ENCODE peak calls at places on chromosomes 11 and 22, in seven cellular contexts. One of them, this sample, is unnamed.

GRCh38 chr11:116509566-116509965 is 263.2 kb downstream of the BUD13 start:
- DNase-seq in IMR-90: no peak
- DNase-seq in colonic mucosa: no peak
- DNase-seq in HCT116: no peak
- DNase-seq in SK-N-MC: no peak
- DNase-seq in kidney: no peak
- DNase-seq in fibroblast of lung: no peak
- DNase-seq in this sample: no peak

GRCh38 chr22:21942407-21942895 is 10.2 kb downstream of the PPM1F start:
- DNase-seq in HCT116: peak
- DNase-seq in kidney: peak
- DNase-seq in IMR-90: peak
- DNase-seq in SK-N-MC: peak
- DNase-seq in fibroblast of lung: peak
- DNase-seq in colonic mucosa: peak
- DNase-seq in this sample: peak

GRCh38 chr11:132721526-132721925 is 810.8 kb downstream of the OPCML start:
- DNase-seq in HCT116: no peak
- DNase-seq in kidney: no peak
- DNase-seq in IMR-90: no peak
- DNase-seq in SK-N-MC: no peak
- DNase-seq in fibroblast of lung: no peak
- DNase-seq in colonic mucosa: no peak
- DNase-seq in this sample: no peak

GRCh38 chr11:7638710-7639642 is 34.3 kb downstream of the CYB5R2 start:
- DNase-seq in IMR-90: no peak
- DNase-seq in fibroblast of lung: no peak
- DNase-seq in colonic mucosa: no peak
- DNase-seq in kidney: no peak
- DNase-seq in HCT116: no peak
- DNase-seq in SK-N-MC: no peak
- DNase-seq in this sample: no peak

GRCh38 chr11:69662021-69662698 is 13.0 kb downstream of the LTO1 start:
- DNase-seq in kidney: peak
- DNase-seq in colonic mucosa: no peak
- DNase-seq in HCT116: no peak
- DNase-seq in SK-N-MC: no peak
- DNase-seq in fibroblast of lung: no peak
- DNase-seq in IMR-90: no peak
- DNase-seq in this sample: no peak

GRCh38 chr11:87528752-87529151 is 491.0 kb downstream of the TMEM135 start:
- DNase-seq in HCT116: no peak
- DNase-seq in kidney: peak
- DNase-seq in SK-N-MC: no peak
- DNase-seq in colonic mucosa: no peak
- DNase-seq in fibroblast of lung: no peak
- DNase-seq in IMR-90: no peak
- DNase-seq in this sample: no peak

GRCh38 chr11:69869311-69869939 is 50.2 kb upstream of the FGF3 start:
- DNase-seq in fibroblast of lung: no peak
- DNase-seq in SK-N-MC: no peak
- DNase-seq in kidney: peak
- DNase-seq in IMR-90: no peak
- DNase-seq in colonic mucosa: no peak
- DNase-seq in HCT116: no peak
- DNase-seq in this sample: no peak

GRCh38 chr11:119726585-119727522 is 2.1 kb downstream of the NECTIN1 start:
- DNase-seq in fibroblast of lung: no peak
- DNase-seq in SK-N-MC: no peak
- DNase-seq in colonic mucosa: no peak
- DNase-seq in kidney: no peak
- DNase-seq in IMR-90: no peak
- DNase-seq in HCT116: no peak
- DNase-seq in this sample: no peak

GRCh38 chr22:44625981-44626687 is 75.9 kb upstream of the PRR5 start:
- DNase-seq in fibroblast of lung: peak
- DNase-seq in kidney: no peak
- DNase-seq in SK-N-MC: no peak
- DNase-seq in HCT116: peak
- DNase-seq in IMR-90: peak
- DNase-seq in colonic mucosa: peak
- DNase-seq in this sample: peak

GRCh38 chr11:70603756-70604211 is 205.5 kb downstream of the CTTN start:
- DNase-seq in IMR-90: no peak
- DNase-seq in kidney: peak
- DNase-seq in SK-N-MC: no peak
- DNase-seq in fibroblast of lung: no peak
- DNase-seq in colonic mucosa: no peak
- DNase-seq in HCT116: no peak
- DNase-seq in this sample: no peak

GRCh38 chr11:130798280-130798679 is 118.0 kb downstream of the SNX19 start:
- DNase-seq in SK-N-MC: no peak
- DNase-seq in colonic mucosa: no peak
- DNase-seq in kidney: no peak
- DNase-seq in IMR-90: peak
- DNase-seq in HCT116: no peak
- DNase-seq in fibroblast of lung: peak
- DNase-seq in this sample: peak

GRCh38 chr11:1290052-1291040 is 19.1 kb downstream of the TOLLIP start:
- DNase-seq in kidney: peak
- DNase-seq in SK-N-MC: no peak
- DNase-seq in fibroblast of lung: no peak
- DNase-seq in HCT116: no peak
- DNase-seq in IMR-90: no peak
- DNase-seq in colonic mucosa: no peak
- DNase-seq in this sample: no peak

GRCh38 chr11:55634813-55635212 is at the start of gene OR4P4:
- DNase-seq in fibroblast of lung: no peak
- DNase-seq in HCT116: no peak
- DNase-seq in IMR-90: no peak
- DNase-seq in colonic mucosa: no peak
- DNase-seq in SK-N-MC: no peak
- DNase-seq in kidney: no peak
- DNase-seq in this sample: no peak

GRCh38 chr11:4025957-4026324 is 68.7 kb upstream of the RRM1 start:
- DNase-seq in SK-N-MC: no peak
- DNase-seq in IMR-90: peak
- DNase-seq in HCT116: no peak
- DNase-seq in colonic mucosa: no peak
- DNase-seq in kidney: no peak
- DNase-seq in fibroblast of lung: peak
- DNase-seq in this sample: peak

GRCh38 chr11:84234011-84234410 is 947.8 kb upstream of the CCDC90B start:
- DNase-seq in SK-N-MC: no peak
- DNase-seq in fibroblast of lung: no peak
- DNase-seq in IMR-90: no peak
- DNase-seq in HCT116: no peak
- DNase-seq in kidney: no peak
- DNase-seq in colonic mucosa: no peak
- DNase-seq in this sample: no peak

GRCh38 chr11:2581151-2581930 is 118.5 kb downstream of the KCNQ1OT1 start:
- DNase-seq in fibroblast of lung: no peak
- DNase-seq in HCT116: no peak
- DNase-seq in SK-N-MC: no peak
- DNase-seq in IMR-90: no peak
- DNase-seq in kidney: peak
- DNase-seq in colonic mucosa: no peak
- DNase-seq in this sample: no peak

GRCh38 chr22:46537221-46537945 is at the start of gene CELSR1:
- DNase-seq in SK-N-MC: no peak
- DNase-seq in HCT116: no peak
- DNase-seq in IMR-90: peak
- DNase-seq in kidney: peak
- DNase-seq in fibroblast of lung: no peak
- DNase-seq in colonic mucosa: peak
- DNase-seq in this sample: no peak

GRCh38 chr22:29633514-29634312 is 30.3 kb downstream of the NF2 start:
- DNase-seq in colonic mucosa: no peak
- DNase-seq in fibroblast of lung: no peak
- DNase-seq in kidney: no peak
- DNase-seq in IMR-90: peak
- DNase-seq in SK-N-MC: no peak
- DNase-seq in HCT116: no peak
- DNase-seq in this sample: no peak
- H3K9ac ChIP-seq in colonic mucosa: no peak
- H3K9ac ChIP-seq in fibroblast of lung: no peak
- H3K9ac ChIP-seq in kidney: no peak
- H3K9ac ChIP-seq in IMR-90: no peak
- H3K9ac ChIP-seq in SK-N-MC: no peak
- H3K9ac ChIP-seq in HCT116: no peak
- H3K9ac ChIP-seq in this sample: no peak

DNA sequence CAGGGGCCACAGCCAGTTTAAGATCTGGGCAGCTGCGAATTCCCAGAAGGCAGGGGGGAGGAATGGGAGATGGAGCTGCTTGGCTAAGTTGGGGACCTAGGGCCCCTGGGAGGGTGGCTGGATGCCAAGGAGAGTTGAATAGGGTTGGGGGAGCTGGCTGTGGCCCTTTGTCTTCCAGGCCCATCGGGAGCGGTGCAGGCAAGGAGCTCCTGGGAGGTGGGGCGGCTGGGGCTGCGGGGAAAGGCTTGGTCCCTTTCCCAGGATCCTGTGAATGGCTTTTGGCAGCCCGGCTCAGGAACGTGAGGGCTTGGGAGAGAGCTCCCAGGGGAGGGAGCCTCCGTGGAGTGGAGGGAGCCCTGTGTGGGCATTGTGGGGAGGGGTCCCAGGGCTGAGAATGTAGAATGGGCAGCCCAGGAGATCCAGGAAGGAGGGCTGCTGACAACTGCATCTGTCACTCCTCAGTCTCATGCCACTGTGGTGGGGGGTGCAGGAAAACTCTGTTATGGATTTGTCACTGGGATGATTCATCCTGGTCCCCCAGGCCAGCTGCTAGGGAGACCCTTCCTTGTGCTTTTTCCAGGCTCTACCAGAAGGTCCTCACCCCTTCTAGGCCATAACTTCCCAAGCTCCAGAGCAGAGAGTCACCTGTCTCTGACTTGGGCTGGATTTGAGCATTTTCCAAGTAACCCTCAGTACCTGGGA is 6.0 kb downstream of the FREY1 start:
- DNase-seq in colonic mucosa: no peak
- DNase-seq in fibroblast of lung: no peak
- DNase-seq in kidney: peak
- DNase-seq in SK-N-MC: no peak
- DNase-seq in HCT116: no peak
- DNase-seq in IMR-90: no peak
- DNase-seq in this sample: no peak
- H3K9ac ChIP-seq in colonic mucosa: peak
- H3K9ac ChIP-seq in fibroblast of lung: no peak
- H3K9ac ChIP-seq in kidney: peak
- H3K9ac ChIP-seq in SK-N-MC: no peak
- H3K9ac ChIP-seq in HCT116: no peak
- H3K9ac ChIP-seq in IMR-90: peak
- H3K9ac ChIP-seq in this sample: peak

GRCh38 chr22:40408718-40409612 is 38.6 kb downstream of the SGSM3 start:
- DNase-seq in HCT116: no peak
- DNase-seq in IMR-90: no peak
- DNase-seq in SK-N-MC: no peak
- DNase-seq in colonic mucosa: no peak
- DNase-seq in fibroblast of lung: no peak
- DNase-seq in kidney: no peak
- DNase-seq in this sample: no peak

GRCh38 chr22:40407021-40407761 is 36.8 kb downstream of the SGSM3 start:
- DNase-seq in kidney: no peak
- DNase-seq in SK-N-MC: no peak
- DNase-seq in fibroblast of lung: no peak
- DNase-seq in HCT116: no peak
- DNase-seq in IMR-90: no peak
- DNase-seq in colonic mucosa: no peak
- DNase-seq in this sample: no peak

GRCh38 chr22:40409613-40410113 is 39.3 kb downstream of the SGSM3 start:
- DNase-seq in SK-N-MC: no peak
- DNase-seq in colonic mucosa: no peak
- DNase-seq in fibroblast of lung: no peak
- DNase-seq in kidney: no peak
- DNase-seq in HCT116: no peak
- DNase-seq in IMR-90: no peak
- DNase-seq in this sample: no peak

GRCh38 chr22:40406063-40406890 is 35.9 kb downstream of the SGSM3 start:
- DNase-seq in fibroblast of lung: no peak
- DNase-seq in SK-N-MC: no peak
- DNase-seq in kidney: no peak
- DNase-seq in HCT116: no peak
- DNase-seq in colonic mucosa: no peak
- DNase-seq in IMR-90: no peak
- DNase-seq in this sample: no peak

GRCh38 chr22:40407831-40408717 is 37.7 kb downstream of the SGSM3 start:
- DNase-seq in SK-N-MC: no peak
- DNase-seq in HCT116: no peak
- DNase-seq in colonic mucosa: no peak
- DNase-seq in kidney: no peak
- DNase-seq in IMR-90: no peak
- DNase-seq in fibroblast of lung: no peak
- DNase-seq in this sample: no peak
- H3K9ac ChIP-seq in SK-N-MC: no peak
- H3K9ac ChIP-seq in HCT116: no peak
- H3K9ac ChIP-seq in colonic mucosa: no peak
- H3K9ac ChIP-seq in kidney: no peak
- H3K9ac ChIP-seq in IMR-90: no peak
- H3K9ac ChIP-seq in fibroblast of lung: no peak
- H3K9ac ChIP-seq in this sample: no peak

GRCh38 chr11:12070446-12071267 is 39.7 kb upstream of the MICAL2 start:
- DNase-seq in colonic mucosa: no peak
- DNase-seq in HCT116: no peak
- DNase-seq in fibroblast of lung: peak
- DNase-seq in SK-N-MC: no peak
- DNase-seq in IMR-90: no peak
- DNase-seq in kidney: peak
- DNase-seq in this sample: peak
- H3K9ac ChIP-seq in colonic mucosa: no peak
- H3K9ac ChIP-seq in HCT116: no peak
- H3K9ac ChIP-seq in fibroblast of lung: no peak
- H3K9ac ChIP-seq in SK-N-MC: no peak
- H3K9ac ChIP-seq in IMR-90: no peak
- H3K9ac ChIP-seq in kidney: no peak
- H3K9ac ChIP-seq in this sample: no peak

DNA sequence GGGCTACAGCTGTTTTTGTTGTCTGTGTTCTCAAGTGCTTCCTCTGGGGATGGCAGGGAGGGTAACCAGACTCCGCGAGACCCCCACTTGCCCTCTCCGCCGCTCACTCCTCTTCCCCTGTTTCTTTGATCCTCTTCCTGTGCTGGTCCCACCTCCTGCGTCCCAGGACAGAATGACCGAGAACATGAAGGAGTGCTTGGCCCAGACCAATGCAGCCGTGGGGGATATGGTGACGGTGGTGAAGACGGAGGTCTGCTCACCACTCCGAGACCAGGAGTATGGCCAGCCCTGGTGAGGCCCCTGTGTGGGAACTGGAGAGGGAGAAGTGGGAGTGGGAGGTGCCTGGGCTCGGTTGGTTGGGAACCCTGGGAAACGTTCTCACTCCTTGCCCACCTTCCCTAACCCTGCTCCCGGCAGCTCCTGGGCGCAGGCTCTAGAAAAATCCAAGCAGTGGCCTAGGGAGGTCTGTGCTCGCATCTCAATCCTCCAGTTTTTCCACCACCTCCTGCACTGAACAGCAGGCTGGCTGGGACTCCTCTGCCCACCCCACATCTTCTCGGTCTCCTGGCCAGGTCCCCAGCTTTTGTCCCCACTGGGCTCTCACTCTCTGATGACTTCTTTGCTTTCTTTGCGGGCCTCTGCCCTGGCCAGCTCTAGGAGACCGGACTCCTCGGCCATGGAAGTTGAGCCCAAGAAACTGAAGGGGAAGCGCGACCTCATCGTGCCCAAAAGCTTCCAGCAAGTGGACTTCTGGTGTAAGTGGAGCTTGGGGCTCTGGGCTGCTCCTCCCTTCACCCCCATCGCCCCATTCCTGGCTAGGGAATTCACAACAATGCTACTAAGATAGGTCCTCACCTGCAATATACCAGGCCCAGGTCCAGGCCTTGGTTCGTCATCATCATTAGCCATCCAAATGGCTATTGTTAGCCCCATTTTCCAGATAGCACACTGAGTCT is 35.4 kb downstream of the PRDM11 start:
- DNase-seq in fibroblast of lung: no peak
- DNase-seq in HCT116: no peak
- DNase-seq in SK-N-MC: no peak
- DNase-seq in kidney: no peak
- DNase-seq in colonic mucosa: no peak
- DNase-seq in IMR-90: no peak
- DNase-seq in this sample: peak
- H3K9ac ChIP-seq in fibroblast of lung: no peak
- H3K9ac ChIP-seq in HCT116: peak
- H3K9ac ChIP-seq in SK-N-MC: no peak
- H3K9ac ChIP-seq in kidney: peak
- H3K9ac ChIP-seq in colonic mucosa: peak
- H3K9ac ChIP-seq in IMR-90: no peak
- H3K9ac ChIP-seq in this sample: peak